ENCODE peak calls at places on chromosomes 6 and 20, in ten cellular contexts. One of them, this sample, is unnamed.

GRCh38 chr6:144613859-144614258 is 328.7 kb downstream of the UTRN start:
- DNase-seq in small intestine: no peak
- DNase-seq in NCI-H1105 treated with DMSO at 0.1 percent for 48 hours: no peak
- DNase-seq in astrocyte of the spinal cord: no peak
- DNase-seq in esophagus muscularis mucosa: no peak
- DNase-seq in nucleus accumbens: no peak
- DNase-seq in stimulated activated CD4-positive, alpha-beta T cell treated with anti-CD3 and anti-CD28 coated beads, Interleukin-4, amount 100 ng/mL, for 1 hour: no peak
- DNase-seq in fibroblast of villous mesenchyme: no peak
- DNase-seq in globus pallidus: no peak
- DNase-seq in AG09309: no peak
- DNase-seq in this sample: no peak

GRCh38 chr20:48831702-48832422 is 4.1 kb upstream of the PREX1 start:
- DNase-seq in small intestine: no peak
- DNase-seq in NCI-H1105 treated with DMSO at 0.1 percent for 48 hours: no peak
- DNase-seq in astrocyte of the spinal cord: no peak
- DNase-seq in esophagus muscularis mucosa: no peak
- DNase-seq in nucleus accumbens: no peak
- DNase-seq in stimulated activated CD4-positive, alpha-beta T cell treated with anti-CD3 and anti-CD28 coated beads, Interleukin-4, amount 100 ng/mL, for 1 hour: no peak
- DNase-seq in fibroblast of villous mesenchyme: peak
- DNase-seq in globus pallidus: peak
- DNase-seq in AG09309: no peak
- DNase-seq in this sample: no peak

GRCh38 chr6:149084761-149085574 is 232.5 kb upstream of the TAB2 start:
- DNase-seq in small intestine: no peak
- DNase-seq in NCI-H1105 treated with DMSO at 0.1 percent for 48 hours: no peak
- DNase-seq in astrocyte of the spinal cord: no peak
- DNase-seq in esophagus muscularis mucosa: no peak
- DNase-seq in nucleus accumbens: no peak
- DNase-seq in stimulated activated CD4-positive, alpha-beta T cell treated with anti-CD3 and anti-CD28 coated beads, Interleukin-4, amount 100 ng/mL, for 1 hour: no peak
- DNase-seq in fibroblast of villous mesenchyme: no peak
- DNase-seq in globus pallidus: no peak
- DNase-seq in AG09309: no peak
- DNase-seq in this sample: no peak

GRCh38 chr20:53599039-53599362 is 5.4 kb upstream of the ZNF217 start:
- DNase-seq in small intestine: no peak
- DNase-seq in NCI-H1105 treated with DMSO at 0.1 percent for 48 hours: no peak
- DNase-seq in astrocyte of the spinal cord: no peak
- DNase-seq in esophagus muscularis mucosa: no peak
- DNase-seq in nucleus accumbens: no peak
- DNase-seq in stimulated activated CD4-positive, alpha-beta T cell treated with anti-CD3 and anti-CD28 coated beads, Interleukin-4, amount 100 ng/mL, for 1 hour: no peak
- DNase-seq in fibroblast of villous mesenchyme: no peak
- DNase-seq in globus pallidus: no peak
- DNase-seq in AG09309: no peak
- DNase-seq in this sample: no peak

GRCh38 chr6:31568537-31568961 is 3.5 kb upstream of the LTA start:
- DNase-seq in small intestine: no peak
- DNase-seq in NCI-H1105 treated with DMSO at 0.1 percent for 48 hours: no peak
- DNase-seq in astrocyte of the spinal cord: no peak
- DNase-seq in esophagus muscularis mucosa: no peak
- DNase-seq in nucleus accumbens: no peak
- DNase-seq in stimulated activated CD4-positive, alpha-beta T cell treated with anti-CD3 and anti-CD28 coated beads, Interleukin-4, amount 100 ng/mL, for 1 hour: peak
- DNase-seq in fibroblast of villous mesenchyme: no peak
- DNase-seq in globus pallidus: peak
- DNase-seq in AG09309: no peak
- DNase-seq in this sample: peak

GRCh38 chr6:149190228-149190831 is 127.2 kb upstream of the TAB2 start:
- DNase-seq in small intestine: peak
- DNase-seq in NCI-H1105 treated with DMSO at 0.1 percent for 48 hours: no peak
- DNase-seq in astrocyte of the spinal cord: peak
- DNase-seq in esophagus muscularis mucosa: peak
- DNase-seq in nucleus accumbens: no peak
- DNase-seq in stimulated activated CD4-positive, alpha-beta T cell treated with anti-CD3 and anti-CD28 coated beads, Interleukin-4, amount 100 ng/mL, for 1 hour: peak
- DNase-seq in fibroblast of villous mesenchyme: peak
- DNase-seq in globus pallidus: no peak
- DNase-seq in AG09309: no peak
- DNase-seq in this sample: peak

GRCh38 chr6:15087234-15087633 is 158.6 kb upstream of the JARID2 start:
- DNase-seq in small intestine: peak
- DNase-seq in NCI-H1105 treated with DMSO at 0.1 percent for 48 hours: no peak
- DNase-seq in astrocyte of the spinal cord: no peak
- DNase-seq in esophagus muscularis mucosa: no peak
- DNase-seq in nucleus accumbens: no peak
- DNase-seq in stimulated activated CD4-positive, alpha-beta T cell treated with anti-CD3 and anti-CD28 coated beads, Interleukin-4, amount 100 ng/mL, for 1 hour: no peak
- DNase-seq in fibroblast of villous mesenchyme: no peak
- DNase-seq in globus pallidus: no peak
- DNase-seq in AG09309: no peak
- DNase-seq in this sample: peak

GRCh38 chr6:80161438-80161837 is 55.0 kb downstream of the BCKDHB start:
- DNase-seq in small intestine: no peak
- DNase-seq in NCI-H1105 treated with DMSO at 0.1 percent for 48 hours: no peak
- DNase-seq in astrocyte of the spinal cord: no peak
- DNase-seq in esophagus muscularis mucosa: no peak
- DNase-seq in nucleus accumbens: no peak
- DNase-seq in stimulated activated CD4-positive, alpha-beta T cell treated with anti-CD3 and anti-CD28 coated beads, Interleukin-4, amount 100 ng/mL, for 1 hour: no peak
- DNase-seq in fibroblast of villous mesenchyme: no peak
- DNase-seq in globus pallidus: no peak
- DNase-seq in AG09309: no peak
- DNase-seq in this sample: no peak

GRCh38 chr6:145067430-145067829 is 667.9 kb downstream of the EPM2A start:
- DNase-seq in small intestine: no peak
- DNase-seq in NCI-H1105 treated with DMSO at 0.1 percent for 48 hours: no peak
- DNase-seq in astrocyte of the spinal cord: peak
- DNase-seq in esophagus muscularis mucosa: no peak
- DNase-seq in nucleus accumbens: no peak
- DNase-seq in stimulated activated CD4-positive, alpha-beta T cell treated with anti-CD3 and anti-CD28 coated beads, Interleukin-4, amount 100 ng/mL, for 1 hour: no peak
- DNase-seq in fibroblast of villous mesenchyme: peak
- DNase-seq in globus pallidus: no peak
- DNase-seq in AG09309: no peak
- DNase-seq in this sample: no peak

This sample was measured in Peyer's patch.